ENCODE peak calls at places on chromosomes 5 and 9, in six cellular contexts. G is GM12891, J is K562, T is GM12878, Q is HepG2, K is H1. C is an unnamed sample.

GRCh38 chr9:93297659-93298497 is 113.9 kb downstream of the WNK2 start:
- DNase-seq in T (no peak), K (no peak), Q (no peak), J (peak; percentile 8), G (peak; percentile 12), C (peak; percentile 20)

GRCh38 chr9:96522371-96522770 is 72.4 kb downstream of the HABP4 start:
- DNase-seq in T (no peak), K (no peak), G (no peak), J (no peak), Q (peak; percentile 60), C (no peak)

GRCh38 chr9:93235278-93235960 is 51.5 kb downstream of the WNK2 start:
- DNase-seq in Q (no peak), G (no peak), K (no peak), T (no peak), J (no peak), C (no peak)

GRCh38 chr5:138869763-138870500 is 5.2 kb downstream of the LRRTM2 start:
- DNase-seq in T (no peak), Q (no peak), K (no peak), J (no peak), G (no peak), C (no peak)

GRCh38 chr9:68852941-68853340 is 147.9 kb downstream of the PIP5K1B start:
- DNase-seq in G (no peak), K (no peak), T (no peak), Q (no peak), J (no peak), C (no peak)

GRCh38 chr5:29942089-29942488 is 1251.4 kb upstream of the CDH6 start:
- DNase-seq in T (no peak), G (no peak), Q (no peak), J (no peak), K (no peak), C (no peak)

GRCh38 chr9:94806307-94806893 is 79.9 kb downstream of the AOPEP start:
- DNase-seq in Q (no peak), T (peak; percentile 31), J (no peak), G (no peak), K (no peak), C (no peak)

GRCh38 chr5:126917918-126918623 is 112.3 kb downstream of the MARCHF3 start:
- DNase-seq in G (no peak), K (no peak), Q (no peak), T (no peak), J (peak; percentile 25), C (no peak)

GRCh38 chr9:88266416-88266815 is 121.8 kb upstream of the SPIN1 start:
- DNase-seq in J (no peak), K (no peak), G (no peak), T (no peak), Q (no peak), C (no peak)

GRCh38 chr5:157057459-157058370 is 1.2 kb downstream of the HAVCR1 start:
- DNase-seq in T (no peak), G (no peak), J (no peak), K (no peak), Q (no peak), C (no peak)

GRCh38 chr9:126111556-126111955 is 215.1 kb upstream of the MVB12B start:
- DNase-seq in J (no peak), T (no peak), G (no peak), Q (no peak), K (no peak), C (no peak)

GRCh38 chr5:134029156-134029555 is 24.4 kb upstream of the VDAC1 start:
- DNase-seq in Q (no peak), G (no peak), K (no peak), J (no peak), T (no peak), C (no peak)

GRCh38 chr5:125411163-125412050 is 665.0 kb upstream of the ZNF608 start:
- DNase-seq in T (peak; percentile 50), K (no peak), Q (no peak), J (no peak), G (no peak), C (no peak)

GRCh38 chr5:9869616-9870288 is 239.6 kb upstream of the TAS2R1 start:
- DNase-seq in T (no peak), J (no peak), G (no peak), K (no peak), Q (no peak), C (no peak)

DNA sequence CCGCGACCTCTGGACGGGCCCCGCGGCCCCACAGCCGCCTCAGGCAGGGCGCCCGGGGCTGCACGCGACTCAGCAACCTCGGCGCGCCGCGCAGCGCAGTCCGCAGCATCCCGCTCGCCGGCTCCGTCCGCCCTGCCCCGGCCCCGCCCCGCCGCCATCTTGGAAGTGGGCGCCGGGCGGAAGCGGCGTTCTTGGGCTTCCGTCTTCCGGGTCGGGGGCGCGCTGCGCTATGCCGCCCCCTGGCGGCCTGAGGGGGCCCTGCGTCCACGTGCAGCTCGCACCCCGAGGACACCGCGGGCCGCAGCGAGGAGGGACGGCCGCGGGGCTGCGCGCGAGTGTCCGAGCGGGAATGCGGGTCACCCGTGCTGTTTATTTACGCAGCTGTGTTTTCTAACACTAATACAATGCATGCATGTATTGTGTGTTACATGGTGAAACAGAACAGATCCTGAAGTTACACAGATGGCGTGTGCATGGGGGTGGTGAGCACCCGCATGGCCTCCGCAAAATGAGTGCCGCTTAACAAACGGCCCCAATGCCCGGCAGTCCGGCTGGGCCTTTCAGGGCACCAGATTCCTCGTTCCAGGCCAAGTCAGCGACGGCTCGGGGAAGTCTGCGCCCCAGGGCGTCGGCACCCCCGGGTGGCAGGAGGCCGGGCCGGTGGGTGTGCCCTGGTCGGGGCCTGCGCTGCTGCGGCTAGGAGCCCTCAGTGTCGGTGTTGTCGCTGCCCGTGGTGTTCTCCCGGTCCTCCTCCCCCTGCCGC is at the start of gene DNLZ:
- DNase-seq in J (peak; percentile 87), T (peak; percentile 32), G (peak; percentile 100), K (no peak), Q (peak; percentile 58), C (peak; percentile 99)
- TF ChIP-seq TAF1 in J (peak; percentile 61), T (peak; percentile 66), G (no peak), K (peak; percentile 68), Q (no peak), C (no peak)

GRCh38 chr9:113148377-113148715 is 2.5 kb upstream of the SLC31A2 start:
- DNase-seq in T (no peak), Q (no peak), G (no peak), K (no peak), J (no peak), C (no peak)

GRCh38 chr9:113151696-113152630 is 1.2 kb downstream of the SLC31A2 start:
- DNase-seq in T (no peak), J (no peak), G (no peak), K (no peak), Q (no peak), C (no peak)

GRCh38 chr9:113152699-113153098 is 1.9 kb downstream of the SLC31A2 start:
- DNase-seq in K (no peak), G (no peak), T (no peak), J (peak; percentile 49), Q (no peak), C (no peak)

GRCh38 chr9:113148996-113149960 is 1.5 kb upstream of the SLC31A2 start:
- DNase-seq in Q (peak; percentile 35), J (no peak), G (no peak), T (no peak), K (no peak), C (no peak)

DNA sequence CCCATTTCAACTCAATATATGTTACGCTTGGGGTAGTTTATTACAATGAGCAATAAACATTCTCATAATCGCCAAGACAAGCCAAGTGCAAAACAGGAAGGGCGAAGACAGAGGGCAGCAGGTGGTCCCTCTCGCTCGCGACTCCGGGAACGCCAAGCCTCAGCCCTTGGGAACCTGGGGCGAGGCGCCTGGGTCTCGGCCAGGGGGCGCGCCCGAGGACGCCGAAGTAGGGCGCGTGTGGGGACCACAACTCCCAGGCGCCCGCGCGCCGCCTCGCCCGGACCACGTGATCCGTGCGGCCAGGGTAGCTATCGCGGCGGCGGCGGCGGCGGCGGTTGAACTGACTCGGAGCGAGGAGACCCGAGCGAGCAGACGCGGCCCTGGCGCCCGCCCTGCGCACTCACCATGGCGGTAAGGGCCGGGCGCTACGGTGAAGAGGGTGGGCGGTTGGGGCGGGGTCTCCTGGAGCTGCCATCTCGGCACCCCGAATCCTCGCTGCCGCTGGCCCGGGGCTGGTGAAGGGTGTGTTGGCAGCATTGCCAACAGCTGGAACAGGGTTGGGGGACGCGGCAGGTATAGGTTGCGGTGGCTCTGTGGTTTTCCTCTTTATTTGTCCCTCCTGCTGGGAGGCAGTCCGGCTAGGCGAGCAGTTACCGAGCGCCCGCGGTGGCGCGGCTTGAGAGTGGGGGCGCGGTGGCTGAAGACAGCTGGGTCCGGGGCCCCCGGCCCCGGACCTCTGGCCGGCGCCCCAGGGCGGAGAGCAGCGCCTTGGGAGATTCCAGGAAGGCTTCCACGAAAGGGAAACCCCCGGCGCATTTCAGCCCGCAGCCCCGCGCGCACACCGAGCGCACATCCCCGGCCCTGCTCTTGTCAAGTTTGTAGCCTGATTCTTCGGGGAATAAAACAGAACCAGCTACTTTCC is at the start of gene SLC31A2:
- DNase-seq in K (peak; percentile 51), J (peak; percentile 95), G (peak; percentile 89), T (peak; percentile 7), Q (peak; percentile 77), C (peak; percentile 87)
- TF ChIP-seq POLR2A in K (no peak), J (peak; percentile 70), G (no peak), T (peak; percentile 75), Q (peak; percentile 77), C (no peak)

GRCh38 chr5:149798466-149798865 is 68.4 kb downstream of the PPARGC1B start:
- DNase-seq in G (no peak), J (peak; percentile 40), Q (peak; percentile 44), T (no peak), K (no peak), C (no peak)

GRCh38 chr5:149797897-149798296 is 67.8 kb downstream of the PPARGC1B start:
- DNase-seq in J (no peak), G (no peak), T (no peak), K (no peak), Q (no peak), C (no peak)

GRCh38 chr5:149799965-149800516 is 69.9 kb downstream of the PPARGC1B start:
- DNase-seq in K (no peak), T (no peak), J (no peak), Q (no peak), G (no peak), C (no peak)

GRCh38 chr5:149800563-149801103 is 70.5 kb downstream of the PPARGC1B start:
- DNase-seq in Q (no peak), J (no peak), T (no peak), K (no peak), G (no peak), C (no peak)

GRCh38 chr5:149799119-149799623 is 69.1 kb downstream of the PPARGC1B start:
- DNase-seq in T (no peak), Q (peak; percentile 21), K (no peak), G (no peak), J (no peak), C (no peak)
- TF ChIP-seq POLR2AphosphoS5 in T (no peak), Q (no peak), K (no peak), G (no peak), J (no peak), C (no peak)

DNA sequence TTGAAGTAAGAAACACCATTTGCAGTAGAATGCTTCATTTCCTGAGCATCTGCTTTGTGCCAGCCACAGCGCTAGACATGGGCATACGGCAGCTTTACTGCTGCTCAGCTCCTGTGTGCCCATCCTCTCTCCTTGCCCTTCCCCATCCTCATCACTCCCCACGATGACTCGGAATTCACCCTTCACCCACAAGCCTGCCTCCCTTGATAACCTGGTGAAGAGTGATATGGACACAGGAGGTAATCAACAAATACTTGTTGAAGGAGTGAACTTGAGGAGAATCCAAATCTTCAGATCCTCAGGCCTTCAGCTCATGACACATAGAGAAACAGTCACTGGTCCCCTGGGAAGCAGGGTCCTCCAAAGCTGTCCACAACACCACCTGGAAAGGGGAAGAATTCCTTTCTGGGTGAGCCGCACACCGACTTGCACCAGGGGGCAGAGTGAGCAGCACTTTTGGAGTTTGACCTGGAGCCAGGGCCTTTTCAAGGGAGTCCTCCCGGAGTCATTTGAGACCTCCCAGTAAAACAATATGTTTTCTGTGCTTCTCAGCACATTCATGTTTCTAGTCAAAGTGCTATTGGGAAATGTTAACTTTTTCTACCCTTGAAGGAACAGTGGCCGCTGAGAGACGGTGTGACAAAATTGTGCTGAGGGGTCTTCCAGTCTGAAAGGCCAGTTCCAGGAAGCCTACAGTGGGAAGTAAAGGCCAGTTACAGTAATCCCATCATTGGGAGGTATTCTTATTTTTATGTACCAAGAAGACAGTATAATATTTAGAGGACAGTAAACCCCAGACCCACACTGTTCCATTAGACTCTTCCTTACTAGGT is 332.3 kb downstream of the CWC27 start:
- DNase-seq in Q (peak; percentile 66), K (peak; percentile 29), T (no peak), J (peak; percentile 33), G (no peak), C (no peak)
- TF ChIP-seq TAF1 in Q (no peak), K (no peak), T (no peak), J (no peak), G (no peak), C (no peak)